ENCODE peak calls at places on chromosomes 13 and 19, in six cellular contexts. R, V, Y, C, J and F are unnamed samples.

GRCh38 chr13:107518780-107519179 is 696.6 kb downstream of the LIG4 start:
- DNase-seq in Y (no peak), V (no peak), J (peak), R (no peak), C (no peak), F (no peak)

GRCh38 chr19:49347835-49348234 is 12.6 kb downstream of the CD37 start:
- DNase-seq in V (no peak), C (peak), R (no peak), Y (no peak), J (peak), F (peak)

GRCh38 chr19:50025794-50026549 is at the start of gene ZNF473:
- DNase-seq in J (no peak), V (peak), R (peak), Y (peak), C (no peak), F (peak)

GRCh38 chr13:22114630-22115311 is 443.9 kb downstream of the FGF9 start:
- DNase-seq in Y (no peak), V (no peak), C (no peak), R (no peak), J (no peak), F (peak)

GRCh38 chr19:42028304-42029216 is 34.5 kb upstream of the ATP1A3 start:
- DNase-seq in J (no peak), V (no peak), C (no peak), R (no peak), Y (no peak), F (peak)

GRCh38 chr19:10193666-10194499 is 870 bp downstream of the DNMT1 start:
- DNase-seq in C (peak), J (peak), R (no peak), V (no peak), Y (no peak), F (peak)

GRCh38 chr19:4567584-4568071 is 8.1 kb upstream of the SEMA6B start:
- DNase-seq in Y (peak), V (peak), J (peak), R (no peak), C (peak), F (peak)

GRCh38 chr13:95552539-95553270 is at the start of gene CLDN10:
- DNase-seq in J (no peak), V (no peak), Y (no peak), R (no peak), C (no peak), F (peak)

GRCh38 chr13:50159613-50160012 is 144.4 kb downstream of the KCNRG start:
- DNase-seq in V (no peak), R (no peak), J (no peak), Y (no peak), C (no peak), F (no peak)

GRCh38 chr13:30551194-30551593 is 66.5 kb upstream of the USPL1 start:
- DNase-seq in R (no peak), C (peak), J (peak), V (no peak), Y (no peak), F (no peak)

GRCh38 chr13:31957772-31958171 is 73.8 kb upstream of the FRY start:
- DNase-seq in R (no peak), Y (no peak), V (no peak), J (peak), C (no peak), F (no peak)

GRCh38 chr13:97715763-97716162 is 237.7 kb upstream of the IPO5 start:
- DNase-seq in Y (no peak), V (no peak), R (no peak), J (peak), C (no peak), F (no peak)

GRCh38 chr19:18339703-18340102 is 695 bp upstream of the PGPEP1 start:
- DNase-seq in C (peak), Y (no peak), J (no peak), V (no peak), R (no peak), F (no peak)
- TF ChIP-seq CTCF in C (peak), Y (no peak), J (no peak), V (no peak), R (no peak), F (no peak)

GRCh38 chr13:91739751-91740150 is 341.3 kb downstream of the GPC5 start:
- DNase-seq in C (no peak), R (no peak), J (no peak), V (no peak), Y (no peak), F (no peak)
- TF ChIP-seq CTCF in C (no peak), R (no peak), J (no peak), V (no peak), Y (no peak), F (no peak)

GRCh38 chr19:46297700-46298476 is 1.0 kb downstream of the HIF3A start:
- DNase-seq in J (no peak), Y (peak), V (peak), R (peak), C (peak), F (no peak)
- TF ChIP-seq CTCF in J (no peak), Y (no peak), V (no peak), R (peak), C (no peak), F (no peak)

GRCh38 chr13:26785845-26786630 is 25.5 kb upstream of the GPR12 start:
- DNase-seq in R (no peak), Y (no peak), J (no peak), V (peak), C (peak), F (peak)

GRCh38 chr13:26784704-26785639 is 24.4 kb upstream of the GPR12 start:
- DNase-seq in Y (no peak), R (no peak), C (no peak), J (no peak), V (no peak), F (peak)

GRCh38 chr13:26787961-26788360 is 27.4 kb upstream of the GPR12 start:
- DNase-seq in R (no peak), C (no peak), V (no peak), Y (no peak), J (no peak), F (no peak)

GRCh38 chr13:26786651-26787295 is 26.2 kb upstream of the GPR12 start:
- DNase-seq in C (no peak), V (no peak), Y (no peak), J (no peak), R (no peak), F (no peak)
- TF ChIP-seq CTCF in C (no peak), V (no peak), Y (no peak), J (no peak), R (no peak), F (no peak)

GRCh38 chr13:27203854-27204253 is 32.2 kb upstream of the USP12 start:
- DNase-seq in V (no peak), C (peak), R (no peak), J (peak), Y (no peak), F (peak)
- TF ChIP-seq CTCF in V (peak), C (peak), R (no peak), J (peak), Y (no peak), F (no peak)

DNA sequence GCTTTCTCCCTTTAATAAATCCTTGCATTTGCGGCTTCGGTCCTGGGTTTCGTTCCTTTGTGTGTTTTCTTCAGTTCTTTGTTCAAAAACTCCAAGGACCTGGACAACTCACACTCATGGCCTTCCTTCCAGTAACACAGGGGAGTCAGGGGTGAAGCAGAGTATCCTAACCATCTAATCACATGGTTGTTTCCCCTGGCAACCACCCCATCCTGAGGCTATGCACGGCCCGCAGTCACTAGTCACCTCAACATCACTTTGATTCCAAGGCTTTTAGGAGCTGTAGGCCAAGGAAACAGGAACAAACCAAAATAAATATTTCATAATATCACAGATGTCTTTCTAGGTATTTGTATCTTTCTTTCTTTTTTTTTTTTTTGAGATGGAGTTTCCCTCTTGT is 28.9 kb downstream of the ZNF101 start:
- DNase-seq in C (no peak), V (no peak), R (no peak), Y (no peak), J (no peak), F (no peak)
- TF ChIP-seq CTCF in C (no peak), V (no peak), R (no peak), Y (no peak), J (no peak), F (no peak)

DNA sequence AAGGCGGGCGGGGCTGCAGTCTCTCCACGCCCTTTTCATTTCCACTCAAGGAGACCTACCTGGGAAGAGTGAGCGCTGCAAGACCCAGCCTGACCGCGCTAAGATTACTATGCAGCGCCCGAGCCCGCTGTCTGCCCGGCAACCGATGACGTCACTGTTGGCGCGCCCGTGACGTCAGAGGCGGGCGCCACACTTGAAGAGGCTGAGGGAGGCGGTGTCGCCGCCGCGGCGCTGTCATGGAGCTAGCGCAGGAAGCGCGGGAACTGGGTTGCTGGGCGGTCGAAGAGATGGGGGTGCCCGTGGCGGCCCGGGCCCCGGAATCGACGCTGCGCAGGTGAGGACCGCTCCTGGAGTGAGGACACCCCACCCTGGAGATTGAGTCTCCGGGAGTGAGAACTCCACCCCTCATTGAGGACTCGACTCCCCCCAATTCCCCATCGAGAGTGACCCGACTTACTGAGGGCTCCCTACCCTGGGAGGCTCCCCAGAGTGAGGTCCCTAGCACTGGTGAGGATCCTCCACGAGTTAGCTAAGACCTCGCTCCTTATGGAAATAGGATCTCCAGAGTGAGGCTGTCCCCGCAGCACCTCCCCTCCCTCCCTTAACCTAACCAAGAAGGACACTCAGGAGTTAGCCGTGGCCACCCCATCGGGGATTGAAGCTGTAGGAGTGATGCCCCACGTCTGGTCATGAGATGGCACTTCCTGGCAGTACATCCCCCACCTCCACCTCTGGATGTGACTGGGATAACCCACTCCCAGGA is at the start of gene HAUS5:
- DNase-seq in V (peak), C (peak), R (peak), Y (peak), J (peak), F (peak)
- TF ChIP-seq CTCF in V (peak), C (no peak), R (no peak), Y (no peak), J (no peak), F (no peak)

DNA sequence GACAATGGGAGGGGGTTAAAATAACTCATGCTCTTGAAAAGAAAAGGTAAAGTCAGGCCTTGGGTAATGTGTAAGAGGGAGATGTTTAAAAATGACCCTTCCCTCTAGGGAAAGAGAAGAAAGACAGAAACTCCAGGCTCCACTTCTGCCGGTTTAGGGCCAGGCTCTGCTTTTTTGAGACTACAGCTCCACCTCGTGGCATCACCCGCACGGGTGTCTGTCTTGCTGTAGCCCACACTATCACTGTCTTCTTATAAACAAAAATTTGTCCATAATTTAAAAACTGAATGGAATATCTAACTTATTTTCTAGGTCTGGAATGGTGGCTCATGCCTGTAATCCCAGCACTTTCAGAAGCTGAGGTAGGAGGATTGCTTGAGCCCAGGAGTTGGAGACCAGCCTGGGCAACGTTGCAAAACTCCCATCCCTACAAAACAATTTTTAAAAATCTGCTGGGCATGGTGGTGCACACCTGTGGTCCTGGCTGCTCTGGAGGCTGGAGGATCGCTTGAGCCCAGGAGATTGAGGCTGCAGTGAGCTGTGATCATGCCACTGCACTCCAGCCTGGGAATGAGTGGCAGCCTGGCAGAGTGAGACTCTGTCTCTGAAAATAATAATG is 65.1 kb upstream of the GTF3A start:
- DNase-seq in Y (peak), C (peak), J (peak), R (no peak), V (peak), F (peak)
- TF ChIP-seq CTCF in Y (peak), C (peak), J (peak), R (peak), V (peak), F (peak)

DNA sequence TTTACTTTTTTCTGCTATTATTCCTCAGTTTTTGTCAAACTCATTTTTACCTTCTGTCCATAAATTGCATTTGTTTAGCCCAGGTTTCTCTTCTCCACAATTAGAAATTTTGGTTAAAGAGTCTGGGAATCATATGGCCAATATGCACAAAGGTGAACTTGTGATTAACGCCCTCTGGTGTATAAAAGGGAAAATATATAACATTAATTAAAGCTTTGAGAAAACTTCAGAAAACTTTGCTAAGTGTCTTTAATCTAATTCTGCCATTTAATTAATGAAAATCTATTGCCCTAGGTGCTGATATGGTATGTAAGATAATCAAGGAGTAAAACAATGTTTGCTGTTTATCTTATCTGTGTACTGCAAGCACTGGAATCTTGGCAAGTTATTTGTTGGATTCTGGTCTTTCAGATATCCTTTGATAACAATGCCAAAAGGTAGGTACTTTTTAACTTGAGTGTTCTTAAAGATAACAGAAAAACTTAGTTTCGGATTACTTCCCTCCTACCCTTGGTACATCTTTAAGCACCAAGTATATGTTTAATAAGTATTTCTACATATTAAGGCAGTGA is 402.6 kb downstream of the SUCLA2 start:
- DNase-seq in J (peak), Y (no peak), V (no peak), R (no peak), C (peak), F (no peak)
- TF ChIP-seq CTCF in J (peak), Y (peak), V (peak), R (no peak), C (peak), F (no peak)